ENCODE peak calls at places on chromosomes 13 and 19, in ten cellular contexts. J is thoracic aorta, X is RWPE1, U is breast epithelium, H is adrenal gland, Z is ovary, D is H9, I is cardiac muscle cell, F is stomach, L is HepG2. E is an unnamed sample.

GRCh38 chr13:69857188-69857821 is 250.3 kb upstream of the ATXN8OS start:
- DNase-seq in L (peak), U (no peak), J (no peak), I (peak), X (peak), H (no peak), Z (no peak), F (no peak), D (no peak), E (no peak)

GRCh38 chr13:71754407-71754974 is 112.5 kb downstream of the DACH1 start:
- DNase-seq in X (no peak), F (no peak), D (no peak), U (no peak), L (no peak), J (no peak), I (no peak), Z (no peak), H (no peak), E (no peak)

GRCh38 chr19:3084943-3085342 is 9.2 kb upstream of the GNA11 start:
- DNase-seq in I (no peak), D (no peak), H (no peak), L (no peak), Z (no peak), X (no peak), U (no peak), F (peak), J (no peak), E (no peak)

GRCh38 chr13:33817513-33817842 is 471 bp upstream of the RFC3 start:
- DNase-seq in X (no peak), I (peak), F (no peak), Z (no peak), U (no peak), L (no peak), J (no peak), H (no peak), D (no peak), E (no peak)

GRCh38 chr13:27228131-27228530 is 23.2 kb upstream of the RPL21 start:
- DNase-seq in I (no peak), F (no peak), U (no peak), L (no peak), D (no peak), X (no peak), Z (no peak), J (no peak), H (no peak), E (no peak)

GRCh38 chr13:46288570-46289259 is 77.0 kb downstream of the LRRC63 start:
- DNase-seq in I (peak), H (no peak), J (no peak), X (peak), U (no peak), D (no peak), Z (no peak), L (peak), F (no peak), E (peak)

GRCh38 chr13:68523838-68524424 is 1293.8 kb upstream of the PCDH9 start:
- DNase-seq in Z (no peak), D (no peak), U (no peak), L (no peak), J (no peak), X (no peak), H (no peak), I (no peak), F (no peak), E (no peak)

GRCh38 chr19:43438291-43439162 is 23.8 kb downstream of the TEX101 start:
- DNase-seq in Z (peak), H (peak), U (no peak), X (peak), D (no peak), I (peak), F (peak), J (no peak), L (no peak), E (no peak)

GRCh38 chr13:50801087-50801931 is 42.2 kb downstream of the DLEU7 start:
- DNase-seq in J (no peak), Z (peak), U (no peak), L (peak), X (peak), I (peak), H (peak), D (peak), F (peak), E (peak)

GRCh38 chr13:42832341-42833153 is 51.2 kb downstream of the FAM216B start:
- DNase-seq in X (no peak), H (no peak), I (peak), J (no peak), F (peak), D (no peak), L (peak), Z (peak), U (no peak), E (peak)

GRCh38 chr19:41548954-41549688 is 26.8 kb upstream of the CEACAM21 start:
- DNase-seq in U (no peak), L (no peak), J (no peak), F (peak), H (no peak), D (no peak), Z (no peak), X (no peak), I (peak), E (no peak)
- H3K27ac ChIP-seq in U (peak), L (no peak), J (peak), F (peak), H (no peak), D (peak), Z (no peak), X (no peak), I (peak), E (no peak)

GRCh38 chr19:58181902-58182576 is 822 bp upstream of the ZNF274 start:
- DNase-seq in J (no peak), F (peak), I (peak), H (no peak), Z (peak), D (peak), U (peak), X (no peak), L (peak), E (peak)
- TF ChIP-seq CTCF in J (no peak), F (no peak), I (peak), H (peak), Z (no peak), D (peak), U (peak), X (peak), L (peak), E (peak)

DNA sequence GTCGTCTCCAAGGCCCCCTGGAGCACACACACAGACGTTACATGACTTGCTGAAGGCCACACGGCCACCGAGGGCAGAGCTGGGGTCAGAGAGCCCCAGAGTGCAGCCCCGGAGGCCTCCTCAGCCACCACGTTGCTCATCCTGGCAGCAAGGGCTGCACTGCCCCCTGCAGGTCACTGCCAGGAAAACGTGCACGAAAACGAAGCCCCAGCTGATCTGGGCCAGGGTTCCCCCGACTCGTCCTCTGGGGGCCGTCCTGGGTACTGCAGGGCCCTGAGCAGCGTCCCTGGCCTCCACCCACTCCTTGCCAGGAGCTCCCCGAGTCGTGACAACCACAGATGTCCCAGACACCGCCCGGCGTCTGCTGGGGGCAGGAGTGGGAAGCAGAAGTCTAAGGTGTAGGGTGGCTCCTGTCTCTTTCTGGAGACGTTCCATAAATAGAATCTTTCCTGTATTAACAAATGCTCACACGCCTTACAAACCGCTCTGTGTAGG is 3.4 kb downstream of the TPGS1 start:
- DNase-seq in U (no peak), X (no peak), I (peak), D (peak), F (peak), Z (peak), L (peak), H (peak), J (no peak), E (peak)
- H3K27ac ChIP-seq in U (peak), X (peak), I (peak), D (no peak), F (peak), Z (no peak), L (peak), H (no peak), J (no peak), E (peak)

GRCh38 chr13:98482476-98483444 is 94.1 kb downstream of the STK24 start:
- DNase-seq in J (no peak), I (peak), X (peak), U (peak), F (peak), Z (peak), L (no peak), D (no peak), H (peak), E (peak)
- TF ChIP-seq CTCF in J (no peak), I (peak), X (no peak), U (no peak), F (no peak), Z (no peak), L (peak), D (peak), H (peak), E (peak)

GRCh38 chr13:101305981-101306411 is 110.3 kb downstream of the NALCN start:
- DNase-seq in L (no peak), J (no peak), D (no peak), I (no peak), H (no peak), X (no peak), U (no peak), F (no peak), Z (no peak), E (no peak)
- H3K27ac ChIP-seq in L (no peak), J (peak), D (no peak), I (no peak), H (no peak), X (no peak), U (no peak), F (no peak), Z (no peak), E (peak)

GRCh38 chr13:60511637-60512036 is 114.6 kb downstream of the TDRD3 start:
- DNase-seq in I (peak), U (no peak), D (no peak), H (no peak), Z (no peak), F (no peak), J (no peak), L (no peak), X (no peak), E (no peak)
- TF ChIP-seq CTCF in I (no peak), U (no peak), D (no peak), H (no peak), Z (no peak), F (no peak), J (no peak), L (no peak), X (no peak), E (no peak)

GRCh38 chr13:79385694-79386093 is 20.4 kb downstream of the RBM26 start:
- DNase-seq in X (peak), J (no peak), I (no peak), H (no peak), Z (no peak), F (no peak), U (no peak), L (no peak), D (no peak), E (no peak)
- H3K27ac ChIP-seq in X (no peak), J (no peak), I (no peak), H (no peak), Z (no peak), F (no peak), U (no peak), L (no peak), D (no peak), E (no peak)

E was measured in brain microvascular endothelial cell.